ENCODE peak calls at places on chromosomes 4 and X, in six cellular contexts. J is heart left ventricle, W is caudate nucleus, T is cardiac muscle cell, U is RWPE1, S is left lung. E is an unnamed sample.
A peak's percentile ranks its signal among the peaks of the same experiment; 100 is the strongest.

GRCh38 chrX:135543924-135544323 is 23.5 kb downstream of the INTS6L start:
- DNase-seq in J (no peak), W (no peak), T (no peak), U (no peak), S (no peak), E (no peak)

GRCh38 chrX:67546496-67547423 is 2.9 kb downstream of the AR start:
- DNase-seq in J (no peak), W (no peak), T (no peak), U (no peak), S (no peak), E (no peak)

GRCh38 chrX:9342581-9343051 is 122.2 kb upstream of the TBL1X start:
- DNase-seq in J (peak; percentile 86), W (peak; percentile 53), T (peak; percentile 91), U (peak; percentile 51), S (peak; percentile 88), E (peak; percentile 57)

GRCh38 chr4:31366041-31366440 is 645.9 kb downstream of the PCDH7 start:
- DNase-seq in J (no peak), W (no peak), T (peak; percentile 38), U (no peak), S (no peak), E (no peak)

GRCh38 chrX:68288127-68288526 is 145.2 kb downstream of the OPHN1 start:
- DNase-seq in J (no peak), W (no peak), T (no peak), U (no peak), S (no peak), E (no peak)

GRCh38 chrX:6558979-6559378 is 24.1 kb upstream of the VCX3A start:
- DNase-seq in J (no peak), W (no peak), T (no peak), U (no peak), S (no peak), E (no peak)

GRCh38 chr4:125432078-125432477 is 117.3 kb downstream of the FAT4 start:
- DNase-seq in J (peak; percentile 36), W (no peak), T (peak; percentile 45), U (no peak), S (no peak), E (no peak)

GRCh38 chrX:17774053-17774452 is 36.8 kb downstream of the SCML1 start:
- DNase-seq in J (no peak), W (no peak), T (no peak), U (no peak), S (no peak), E (no peak)

GRCh38 chr4:78361621-78362120 is 189.9 kb upstream of the ANXA3 start:
- DNase-seq in J (no peak), W (no peak), T (no peak), U (no peak), S (no peak), E (no peak)

GRCh38 chr4:87838207-87838606 is 5.4 kb downstream of the MEPE start:
- DNase-seq in J (no peak), W (no peak), T (no peak), U (peak; percentile 4), S (no peak), E (no peak)

GRCh38 chrX:118884552-118885138 is 61.0 kb downstream of the ZCCHC12 start:
- DNase-seq in J (no peak), W (no peak), T (no peak), U (no peak), S (no peak), E (no peak)

GRCh38 chr4:185255868-185256267 is 46.5 kb downstream of the SNX25 start:
- DNase-seq in J (no peak), W (no peak), T (no peak), U (no peak), S (no peak), E (no peak)

GRCh38 chr4:14348506-14348905 is 653.8 kb upstream of the CPEB2 start:
- DNase-seq in J (no peak), W (no peak), T (peak; percentile 41), U (no peak), S (no peak), E (no peak)

GRCh38 chr4:159012381-159012780 is 90.5 kb upstream of the RAPGEF2 start:
- DNase-seq in J (no peak), W (no peak), T (peak; percentile 36), U (no peak), S (no peak), E (no peak)

GRCh38 chrX:99398578-99398977 is 1011.5 kb downstream of the PCDH19 start:
- DNase-seq in J (no peak), W (no peak), T (no peak), U (no peak), S (no peak), E (no peak)

GRCh38 chr4:187020681-187021080 is 297.0 kb upstream of the FAT1 start:
- DNase-seq in J (no peak), W (no peak), T (no peak), U (no peak), S (no peak), E (no peak)

GRCh38 chrX:35726176-35726575 is 72.0 kb upstream of the MAGEB16 start:
- DNase-seq in J (no peak), W (no peak), T (peak; percentile 29), U (peak; percentile 0), S (no peak), E (no peak)

GRCh38 chr4:6773106-6773505 is 9.4 kb upstream of the KIAA0232 start:
- DNase-seq in J (no peak), W (no peak), T (no peak), U (no peak), S (no peak), E (no peak)

GRCh38 chr4:122827258-122827887 is 742 bp downstream of the FGF2 start:
- DNase-seq in J (peak; percentile 47), W (no peak), T (peak; percentile 64), U (peak; percentile 41), S (no peak), E (no peak)

GRCh38 chr4:6516281-6516680 is 43.9 kb upstream of the PPP2R2C start:
- DNase-seq in J (no peak), W (no peak), T (no peak), U (no peak), S (no peak), E (no peak)

GRCh38 chrX:56288607-56289006 is 56.5 kb downstream of the KLF8 start:
- DNase-seq in J (no peak), W (no peak), T (no peak), U (no peak), S (no peak), E (no peak)

GRCh38 chrX:13472975-13473665 is 96.3 kb upstream of the EGFL6 start:
- DNase-seq in J (no peak), W (no peak), T (peak; percentile 28), U (no peak), S (no peak), E (no peak)
- H3K27ac ChIP-seq in J (peak overlapping the region; percentile 76), W (peak overlapping the region; percentile 16), T (no peak overlapping the region), U (no peak overlapping the region), S (peak overlapping the region; percentile 48), E (peak overlapping the region; percentile 63)

DNA sequence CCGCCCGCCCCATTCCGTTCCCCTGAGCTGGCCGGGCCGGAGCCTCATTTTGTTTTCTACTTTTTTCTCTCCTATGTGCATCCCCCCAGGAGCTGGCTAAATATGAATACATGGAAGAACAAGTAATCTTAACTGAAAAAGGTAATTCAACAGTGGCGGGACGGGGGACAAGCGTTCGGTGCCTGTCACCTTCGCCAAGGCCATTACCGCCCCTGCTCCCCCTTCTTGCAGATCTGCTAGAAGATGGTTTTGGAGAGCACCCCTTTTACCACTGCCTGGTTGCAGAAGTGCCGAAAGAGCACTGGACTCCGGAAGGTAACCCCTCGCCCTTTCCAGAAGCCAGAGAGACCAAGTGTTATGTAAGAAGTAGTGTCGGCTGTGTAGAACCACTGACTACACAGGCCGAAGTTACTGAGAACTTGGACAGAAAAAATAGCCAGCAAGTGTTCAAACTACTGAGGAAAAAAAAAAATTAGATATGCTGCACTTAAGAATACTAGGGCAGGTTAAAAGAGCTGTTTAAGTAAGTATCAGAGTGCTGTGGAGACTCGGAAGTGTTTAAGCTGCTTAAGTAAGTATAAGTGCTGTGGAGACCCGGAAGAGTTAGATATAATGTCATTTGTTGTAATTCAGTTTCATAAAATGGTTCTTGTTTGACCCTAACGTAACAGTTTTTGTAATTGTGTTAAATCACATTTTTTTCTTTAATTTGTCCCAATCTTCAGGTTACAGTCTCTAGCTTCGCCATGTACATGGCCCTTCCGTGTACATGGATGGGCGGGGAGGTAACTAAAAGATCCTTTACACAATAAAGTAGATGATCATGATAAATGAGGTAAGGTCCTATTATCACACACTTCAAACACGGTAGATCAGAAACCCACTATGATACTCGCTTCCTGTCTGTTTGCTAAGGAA is 855 bp downstream of the SAT1 start:
- DNase-seq in J (no peak), W (no peak), T (peak; percentile 26), U (no peak), S (no peak), E (no peak)
- H3K27ac ChIP-seq in J (peak overlapping the region; percentile 97), W (peak overlapping the region; percentile 94), T (peak overlapping the region; percentile 86), U (peak overlapping the region; percentile 91), S (peak overlapping the region; percentile 96), E (peak overlapping the region; percentile 88)

GRCh38 chr4:5165419-5166369 is 114.4 kb downstream of the STK32B start:
- DNase-seq in J (no peak), W (no peak), T (peak; percentile 74), U (no peak), S (no peak), E (no peak)
- H3K27ac ChIP-seq in J (no peak overlapping the region), W (no peak overlapping the region), T (no peak overlapping the region), U (no peak overlapping the region), S (no peak overlapping the region), E (no peak overlapping the region)

GRCh38 chr4:153153339-153153851 is 50.8 kb upstream of the TRIM2 start:
- DNase-seq in J (peak; percentile 41), W (peak; percentile 59), T (peak; percentile 25), U (no peak), S (peak; percentile 70), E (peak; percentile 66)

GRCh38 chr4:153156263-153156662 is 48.0 kb upstream of the TRIM2 start:
- DNase-seq in J (no peak), W (no peak), T (peak; percentile 22), U (no peak), S (no peak), E (peak; percentile 38)

GRCh38 chr4:153152453-153153338 is 51.5 kb upstream of the TRIM2 start:
- DNase-seq in J (no peak), W (peak; percentile 59), T (peak; percentile 48), U (no peak), S (peak; percentile 65), E (peak; percentile 66)

GRCh38 chr4:153151535-153152452 is 52.4 kb upstream of the TRIM2 start:
- DNase-seq in J (no peak), W (peak; percentile 52), T (peak; percentile 66), U (no peak), S (peak; percentile 86), E (no peak)

DNA sequence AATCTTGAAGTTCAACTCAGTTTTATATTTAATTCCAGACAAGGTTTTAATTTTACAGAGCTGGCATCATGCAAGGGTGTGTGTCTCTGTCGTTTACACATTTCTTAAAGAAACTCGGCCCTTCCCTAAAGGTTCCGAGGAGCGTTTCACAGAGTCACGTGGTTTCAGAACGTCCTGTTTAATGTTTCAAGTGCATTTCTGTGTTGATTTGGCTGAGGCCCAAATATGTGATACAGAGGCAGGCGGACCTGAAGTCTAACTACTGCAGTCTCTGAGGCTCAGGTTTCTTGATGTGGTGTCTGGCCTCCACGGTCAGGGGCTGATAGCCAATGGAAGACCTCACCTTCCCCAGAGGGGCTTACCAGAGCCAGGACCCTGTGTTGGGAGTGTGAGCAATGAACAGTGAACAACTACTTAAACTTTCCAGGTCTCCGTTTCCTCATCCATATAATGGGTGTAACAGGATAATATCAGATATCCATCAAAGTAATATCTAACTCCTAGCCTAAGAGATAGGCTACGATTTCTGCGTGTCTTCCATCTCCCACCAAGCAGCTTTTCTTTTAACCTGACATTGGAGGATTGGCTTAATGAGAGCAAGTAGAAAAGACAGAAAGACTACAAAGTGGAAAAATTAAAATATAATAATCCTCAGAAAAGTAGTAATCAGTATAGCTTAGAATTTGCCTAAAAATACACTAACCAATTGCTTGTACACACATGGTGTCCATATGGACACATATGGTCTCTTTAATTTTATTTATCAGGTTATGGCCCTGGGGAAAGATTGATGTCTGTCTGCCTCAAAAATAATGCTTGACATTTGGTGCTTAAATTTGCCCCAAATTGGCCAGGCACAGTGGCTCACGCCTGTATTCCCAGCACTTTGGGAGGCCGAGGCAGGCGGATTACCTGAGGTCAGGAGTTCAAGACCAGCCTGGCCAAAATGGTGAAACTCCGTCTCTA is 50.0 kb upstream of the TRIM2 start:
- DNase-seq in J (no peak), W (no peak), T (peak; percentile 73), U (peak; percentile 24), S (no peak), E (no peak)
- H3K27ac ChIP-seq in J (no peak overlapping the region), W (peak overlapping the region; percentile 78), T (no peak overlapping the region), U (peak overlapping the region; percentile 74), S (peak overlapping the region; percentile 31), E (peak overlapping the region; percentile 69)